ENCODE peak calls at places on chromosomes 7 and 10, in six cellular contexts. P is endodermal cell; X is activated CD4-positive, alpha-beta memory T cell treated with anti-CD3 and anti-CD28 coated beads for 36 hours; U is GM12891; Q is anterior cingulate cortex; N is endothelial cell. G is an unnamed sample.

GRCh38 chr10:128526793-128527375 is 400.7 kb upstream of the MKI67 start:
- DNase-seq in P (no peak), X (no peak), U (no peak), Q (peak), N (no peak), G (peak)

GRCh38 chr10:3028444-3028843 is 38.9 kb upstream of the PFKP start:
- DNase-seq in P (no peak), X (no peak), U (no peak), Q (no peak), N (no peak), G (no peak)

GRCh38 chr10:71963756-71964668 is at the start of gene CHST3:
- DNase-seq in P (peak), X (no peak), U (peak), Q (peak), N (peak), G (peak)

GRCh38 chr10:119341236-119342016 is 134.1 kb downstream of the GRK5 start:
- DNase-seq in P (no peak), X (peak), U (no peak), Q (no peak), N (no peak), G (no peak)

GRCh38 chr7:73717991-73718405 is 1.5 kb downstream of the STX1A start:
- DNase-seq in P (no peak), X (peak), U (no peak), Q (no peak), N (no peak), G (no peak)

GRCh38 chr7:47458057-47458456 is 123.9 kb downstream of the TNS3 start:
- DNase-seq in P (no peak), X (no peak), U (no peak), Q (no peak), N (no peak), G (no peak)

GRCh38 chr10:3482200-3482993 is 302.6 kb downstream of the KLF6 start:
- DNase-seq in P (peak), X (peak), U (no peak), Q (no peak), N (no peak), G (peak)

GRCh38 chr10:103442031-103442461 is 10.1 kb downstream of the CALHM2 start:
- DNase-seq in P (no peak), X (no peak), U (no peak), Q (no peak), N (no peak), G (no peak)

GRCh38 chr7:131020759-131021219 is 286.8 kb upstream of the KLF14 start:
- DNase-seq in P (peak), X (no peak), U (no peak), Q (no peak), N (no peak), G (no peak)

GRCh38 chr7:64463636-64464375 is 99.1 kb downstream of the ZNF680 start:
- DNase-seq in P (no peak), X (peak), U (no peak), Q (peak), N (no peak), G (no peak)

GRCh38 chr10:10865303-10865702 is 152.4 kb upstream of the CELF2 start:
- DNase-seq in P (no peak), X (no peak), U (no peak), Q (no peak), N (no peak), G (no peak)

GRCh38 chr10:110525349-110526260 is 27.9 kb downstream of the DUSP5 start:
- DNase-seq in P (peak), X (peak), U (no peak), Q (no peak), N (no peak), G (no peak)

GRCh38 chr7:128932862-128933821 is 4.6 kb upstream of the IRF5 start:
- DNase-seq in P (peak), X (peak), U (no peak), Q (no peak), N (no peak), G (peak)

GRCh38 chr7:130910949-130911944 is 177.2 kb upstream of the KLF14 start:
- DNase-seq in P (peak), X (peak), U (no peak), Q (no peak), N (no peak), G (peak)

GRCh38 chr7:140673063-140673769 is 471 bp downstream of the ADCK2 start:
- DNase-seq in P (peak), X (peak), U (peak), Q (no peak), N (peak), G (peak)

GRCh38 chr10:91271886-91272285 is 51.4 kb downstream of the PCGF5 start:
- DNase-seq in P (no peak), X (no peak), U (no peak), Q (no peak), N (no peak), G (no peak)

GRCh38 chr7:35971133-35971995 is 170.5 kb downstream of the SEPTIN7 start:
- DNase-seq in P (no peak), X (no peak), U (peak), Q (no peak), N (no peak), G (no peak)

GRCh38 chr7:140631602-140632001 is 9.0 kb downstream of the DENND2A start:
- DNase-seq in P (no peak), X (no peak), U (no peak), Q (no peak), N (no peak), G (no peak)

GRCh38 chr10:113754768-113755167 is 3.3 kb downstream of the PLEKHS1 start:
- DNase-seq in P (peak), X (no peak), U (no peak), Q (peak), N (no peak), G (no peak)

GRCh38 chr10:132551093-132551807 is 13.7 kb downstream of the INPP5A start:
- DNase-seq in P (peak), X (peak), U (peak), Q (no peak), N (no peak), G (peak)

GRCh38 chr7:50278120-50278519 is 26.4 kb upstream of the IKZF1 start:
- DNase-seq in P (no peak), X (no peak), U (no peak), Q (no peak), N (no peak), G (no peak)

GRCh38 chr10:30000802-30001571 is 58.4 kb downstream of the JCAD start:
- DNase-seq in P (no peak), X (no peak), U (no peak), Q (no peak), N (no peak), G (no peak)

GRCh38 chr10:51103818-51104217 is 29.5 kb downstream of the PRKG1 start:
- DNase-seq in P (no peak), X (no peak), U (no peak), Q (no peak), N (no peak), G (no peak)

GRCh38 chr10:33365314-33365713 is 30.8 kb upstream of the NRP1 start:
- DNase-seq in P (no peak), X (no peak), U (no peak), Q (no peak), N (no peak), G (no peak)

GRCh38 chr10:100498059-100498458 is 21.6 kb downstream of the SEC31B start:
- DNase-seq in P (no peak), X (no peak), U (no peak), Q (no peak), N (no peak), G (no peak)

GRCh38 chr10:71981868-71982230 is 17.7 kb downstream of the CHST3 start:
- DNase-seq in P (no peak), X (no peak), U (no peak), Q (no peak), N (no peak), G (no peak)

GRCh38 chr7:146948708-146949107 is 832.1 kb downstream of the CNTNAP2 start:
- DNase-seq in P (no peak), X (no peak), U (no peak), Q (no peak), N (no peak), G (no peak)

GRCh38 chr10:79249156-79250121 is 97.8 kb upstream of the PPIF start:
- DNase-seq in P (no peak), X (peak), U (no peak), Q (no peak), N (no peak), G (no peak)

GRCh38 chr7:39195967-39196366 is 218.3 kb downstream of the POU6F2 start:
- DNase-seq in P (no peak), X (no peak), U (no peak), Q (no peak), N (no peak), G (no peak)

GRCh38 chr7:75611557-75612178 is 119.5 kb downstream of the SPDYE5 start:
- DNase-seq in P (peak), X (no peak), U (no peak), Q (peak), N (peak), G (peak)

GRCh38 chr7:95687759-95688343 is 84.5 kb upstream of the DYNC1I1 start:
- DNase-seq in P (peak), X (no peak), U (no peak), Q (no peak), N (peak), G (no peak)

GRCh38 chr7:84801396-84801795 is 385.5 kb downstream of the SEMA3D start:
- DNase-seq in P (no peak), X (no peak), U (no peak), Q (no peak), N (no peak), G (no peak)

GRCh38 chr10:111360260-111360925 is 283.6 kb downstream of the ADRA2A start:
- DNase-seq in P (peak), X (peak), U (no peak), Q (no peak), N (peak), G (peak)

GRCh38 chr10:109898666-109899577 is 24.4 kb downstream of the XPNPEP1 start:
- DNase-seq in P (peak), X (no peak), U (no peak), Q (no peak), N (no peak), G (no peak)

GRCh38 chr7:38909870-38910269 is 879 bp upstream of the VPS41 start:
- DNase-seq in P (no peak), X (no peak), U (no peak), Q (no peak), N (no peak), G (peak)

GRCh38 chr7:13770305-13770704 is 219.2 kb downstream of the ETV1 start:
- DNase-seq in P (no peak), X (no peak), U (no peak), Q (no peak), N (no peak), G (no peak)

GRCh38 chr10:24858244-24858907 is 94.0 kb downstream of the PRTFDC1 start:
- DNase-seq in P (peak), X (no peak), U (no peak), Q (no peak), N (no peak), G (no peak)